ENCODE peak calls at places on chromosomes 16 and 17, in five cellular contexts. G is adrenal gland, L is right lobe of liver, V is breast epithelium, W is HCT116. S is an unnamed sample.

GRCh38 chr17:82353484-82353883 is 5.6 kb upstream of the TEX19 start:
- DNase-seq in G (no peak), L (no peak), V (no peak), W (no peak), S (no peak)

GRCh38 chr16:75494696-75495601 is at the start of gene CHST6:
- DNase-seq in G (peak), L (peak), V (no peak), W (no peak), S (peak)

GRCh38 chr17:37745801-37746426 is 1.1 kb upstream of the HNF1B start:
- DNase-seq in G (no peak), L (no peak), V (no peak), W (no peak), S (no peak)

GRCh38 chr17:676060-676745 is 38.4 kb downstream of the VPS53 start:
- DNase-seq in G (peak), L (no peak), V (peak), W (no peak), S (no peak)

GRCh38 chr17:31919802-31920525 is 16.8 kb upstream of the SUZ12 start:
- DNase-seq in G (no peak), L (no peak), V (no peak), W (no peak), S (no peak)

GRCh38 chr16:89093602-89094251 is at the start of gene ACSF3:
- DNase-seq in G (peak), L (peak), V (no peak), W (no peak), S (peak)

GRCh38 chr16:28826141-28826540 is 3.3 kb downstream of the ATXN2L start:
- DNase-seq in G (no peak), L (no peak), V (no peak), W (no peak), S (no peak)

GRCh38 chr16:89136931-89137330 is 34.6 kb upstream of the CDH15 start:
- DNase-seq in G (no peak), L (no peak), V (no peak), W (no peak), S (no peak)

GRCh38 chr17:33112763-33113162 is 121.1 kb downstream of the SPACA3 start:
- DNase-seq in G (no peak), L (no peak), V (no peak), W (peak), S (no peak)

GRCh38 chr16:53876811-53877210 is 172.9 kb downstream of the FTO start:
- DNase-seq in G (no peak), L (no peak), V (no peak), W (no peak), S (no peak)

GRCh38 chr16:4303973-4304372 is 11.9 kb upstream of the GLIS2 start:
- DNase-seq in G (no peak), L (no peak), V (no peak), W (no peak), S (no peak)

GRCh38 chr16:68234188-68235104 is 1.5 kb downstream of the ESRP2 start:
- DNase-seq in G (no peak), L (peak), V (peak), W (peak), S (no peak)

GRCh38 chr17:67375761-67376160 is 1.3 kb upstream of the PITPNC1 start:
- DNase-seq in G (peak), L (no peak), V (no peak), W (no peak), S (no peak)
- H3K4me3 ChIP-seq in G (no peak), L (no peak), V (no peak), W (no peak), S (no peak)

GRCh38 chr17:5078106-5079028 is at the start of gene ZFP3:
- DNase-seq in G (peak), L (peak), V (peak), W (no peak), S (peak)
- TF ChIP-seq POLR2A in G (peak), L (no peak), V (no peak), W (no peak), S (no peak)

DNA sequence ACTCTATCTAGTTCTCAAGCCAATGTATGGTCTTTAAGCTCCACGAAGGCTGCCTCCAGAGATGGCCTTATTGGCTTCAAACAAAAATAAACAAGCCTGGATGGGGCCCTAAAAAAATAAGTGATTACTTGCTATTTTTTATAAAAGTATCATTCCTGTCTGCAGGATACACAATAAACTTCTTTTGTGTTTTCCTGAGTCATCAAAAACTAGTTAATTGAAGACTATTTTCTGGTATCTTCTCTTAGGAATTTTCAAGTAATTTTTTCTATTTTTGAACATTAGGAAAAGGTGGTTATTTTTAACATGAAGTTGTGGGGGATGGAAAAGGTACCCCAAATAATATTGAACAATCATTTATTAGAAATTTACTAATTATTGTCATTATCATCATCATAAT is 213.1 kb upstream of the DYNLRB2 start:
- DNase-seq in G (no peak), L (no peak), V (no peak), W (no peak), S (no peak)
- H3K4me3 ChIP-seq in G (no peak), L (no peak), V (no peak), W (no peak), S (no peak)

DNA sequence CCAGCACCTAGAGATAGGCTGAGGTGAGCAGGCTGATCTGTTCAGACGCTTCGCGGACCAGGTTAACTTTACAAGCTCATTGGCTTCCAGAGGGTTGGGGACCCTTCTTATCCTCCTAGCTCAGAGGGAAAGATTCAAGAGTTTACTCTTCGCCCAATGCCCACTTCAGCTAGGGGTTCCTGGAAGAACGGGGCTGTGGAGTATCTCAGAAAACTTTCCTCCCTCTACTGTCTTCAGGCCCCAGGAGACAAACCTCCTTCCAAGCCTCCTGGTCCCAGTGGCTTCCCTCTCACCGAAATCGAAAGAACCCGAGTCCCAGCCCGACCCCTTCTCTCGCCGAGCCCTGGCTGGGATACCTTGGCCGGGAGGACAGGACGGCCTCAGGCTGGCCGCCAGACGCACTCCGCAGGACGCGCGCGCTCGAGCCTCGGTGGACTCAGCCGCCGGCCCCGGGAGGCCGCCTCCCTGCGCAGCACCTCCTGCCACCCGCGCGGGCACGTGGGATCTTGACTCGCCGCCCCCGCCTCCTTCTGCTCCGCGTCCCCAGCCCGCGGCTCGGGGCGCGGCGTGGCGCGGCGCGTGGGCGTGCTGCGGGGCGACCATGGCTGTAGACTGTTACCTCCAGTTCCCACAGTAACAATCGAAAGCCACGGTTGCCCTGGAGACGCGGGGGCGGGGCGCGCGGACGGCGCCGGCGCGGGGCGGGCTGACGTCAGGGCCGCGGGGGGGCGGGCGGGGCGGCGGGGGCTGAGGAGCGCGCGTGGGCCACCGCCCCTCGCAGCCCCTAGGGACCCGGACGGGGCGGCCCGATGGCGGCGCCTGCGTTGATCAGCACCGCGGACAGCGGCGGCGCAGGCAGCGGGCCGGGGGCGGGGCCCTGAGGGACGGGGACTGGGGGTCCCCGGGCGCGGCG is 5.3 kb upstream of the HIC1 start:
- DNase-seq in G (peak), L (peak), V (peak), W (no peak), S (peak)
- TF ChIP-seq POLR2A in G (no peak), L (no peak), V (no peak), W (no peak), S (no peak)

GRCh38 chr16:50679676-50680555 is 1.2 kb downstream of the SNX20 start:
- DNase-seq in G (no peak), L (no peak), V (no peak), W (no peak), S (no peak)
- H3K4me3 ChIP-seq in G (peak), L (no peak), V (peak), W (no peak), S (peak)

GRCh38 chr16:30356401-30357084 is 1.4 kb upstream of the CD2BP2 start:
- DNase-seq in G (peak), L (peak), V (no peak), W (no peak), S (no peak)

GRCh38 chr16:30353438-30354129 is 1.5 kb downstream of the CD2BP2 start:
- DNase-seq in G (no peak), L (peak), V (no peak), W (no peak), S (no peak)

GRCh38 chr16:30355954-30356308 is 823 bp upstream of the CD2BP2 start:
- DNase-seq in G (no peak), L (peak), V (no peak), W (no peak), S (no peak)

GRCh38 chr16:30354423-30355143 is 525 bp downstream of the CD2BP2 start:
- DNase-seq in G (no peak), L (peak), V (no peak), W (no peak), S (peak)

DNA sequence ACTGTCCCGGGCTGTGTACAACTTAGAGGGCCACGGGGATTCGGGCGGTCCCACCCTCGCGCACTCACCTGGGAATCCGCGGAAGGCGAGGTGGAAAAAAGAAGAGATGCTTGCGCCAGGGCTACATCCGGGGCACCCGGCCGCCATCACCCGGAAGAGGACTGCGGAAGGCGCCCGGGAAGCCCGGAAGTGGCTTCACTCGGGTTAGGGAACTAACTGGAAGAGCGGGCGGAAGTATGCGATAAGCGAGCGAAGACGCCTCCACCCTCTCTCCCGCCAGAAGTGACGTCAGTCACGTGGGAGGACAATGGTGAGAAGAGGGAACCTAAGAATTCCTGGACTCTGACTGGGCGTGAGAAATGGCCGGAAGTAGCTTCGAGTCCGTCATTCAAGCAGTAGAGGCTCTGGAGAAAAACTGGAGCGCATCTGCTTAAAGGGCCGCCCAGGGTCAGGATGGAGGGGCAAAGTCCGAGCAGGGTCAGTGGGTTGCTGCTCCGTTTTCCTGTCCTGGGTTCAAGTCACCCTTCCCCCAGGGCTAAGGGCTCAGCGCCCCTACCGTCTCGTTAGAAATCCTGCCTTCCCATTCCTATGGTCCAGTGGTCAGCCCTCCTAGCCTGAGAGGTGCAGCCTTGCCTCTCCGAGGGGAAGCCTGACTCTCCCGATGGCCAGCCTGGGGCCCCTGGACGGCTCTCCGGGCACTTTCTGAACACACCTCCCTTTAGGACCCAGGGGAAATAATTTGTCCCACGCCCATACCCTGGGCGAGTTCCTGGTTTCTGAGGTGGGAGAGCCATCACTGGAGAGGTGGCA is at the start of gene CD2BP2:
- DNase-seq in G (peak), L (peak), V (peak), W (peak), S (peak)
- TF ChIP-seq POLR2A in G (no peak), L (peak), V (no peak), W (peak), S (peak)

DNA sequence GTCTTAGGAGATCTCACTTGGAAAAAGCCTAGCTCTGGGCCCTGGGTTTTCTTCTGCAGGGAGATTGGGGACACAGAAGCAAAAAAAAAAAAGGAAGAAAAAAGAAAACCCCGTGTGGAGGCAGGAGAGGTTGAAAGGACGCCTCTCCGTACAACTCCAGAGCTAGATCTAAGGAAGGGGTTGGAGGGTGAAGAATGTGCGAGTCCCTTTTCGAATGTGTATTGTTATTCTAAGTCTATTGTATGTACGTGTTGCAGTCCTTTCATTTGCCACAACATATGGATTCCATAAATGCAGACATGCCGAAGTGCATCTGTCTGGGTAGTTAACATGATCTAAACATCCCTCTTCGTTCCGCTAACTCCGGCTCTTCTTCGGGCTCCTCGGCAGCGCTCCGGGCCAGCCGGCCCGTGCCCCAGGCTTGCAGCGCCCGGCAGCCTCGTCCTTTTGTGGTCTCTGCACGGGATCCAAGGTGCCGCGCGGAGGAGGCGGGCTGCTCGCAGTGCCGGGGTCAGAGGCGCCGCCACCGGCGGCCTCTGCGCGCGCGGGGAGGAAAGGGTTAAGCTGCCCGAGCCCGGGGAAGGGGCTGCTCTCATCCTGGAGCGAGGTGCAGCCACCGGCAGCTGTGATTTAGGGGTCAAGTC is 14.8 kb upstream of the ZFHX3 start:
- DNase-seq in G (no peak), L (no peak), V (no peak), W (no peak), S (no peak)
- H3K4me3 ChIP-seq in G (no peak), L (no peak), V (peak), W (no peak), S (no peak)

DNA sequence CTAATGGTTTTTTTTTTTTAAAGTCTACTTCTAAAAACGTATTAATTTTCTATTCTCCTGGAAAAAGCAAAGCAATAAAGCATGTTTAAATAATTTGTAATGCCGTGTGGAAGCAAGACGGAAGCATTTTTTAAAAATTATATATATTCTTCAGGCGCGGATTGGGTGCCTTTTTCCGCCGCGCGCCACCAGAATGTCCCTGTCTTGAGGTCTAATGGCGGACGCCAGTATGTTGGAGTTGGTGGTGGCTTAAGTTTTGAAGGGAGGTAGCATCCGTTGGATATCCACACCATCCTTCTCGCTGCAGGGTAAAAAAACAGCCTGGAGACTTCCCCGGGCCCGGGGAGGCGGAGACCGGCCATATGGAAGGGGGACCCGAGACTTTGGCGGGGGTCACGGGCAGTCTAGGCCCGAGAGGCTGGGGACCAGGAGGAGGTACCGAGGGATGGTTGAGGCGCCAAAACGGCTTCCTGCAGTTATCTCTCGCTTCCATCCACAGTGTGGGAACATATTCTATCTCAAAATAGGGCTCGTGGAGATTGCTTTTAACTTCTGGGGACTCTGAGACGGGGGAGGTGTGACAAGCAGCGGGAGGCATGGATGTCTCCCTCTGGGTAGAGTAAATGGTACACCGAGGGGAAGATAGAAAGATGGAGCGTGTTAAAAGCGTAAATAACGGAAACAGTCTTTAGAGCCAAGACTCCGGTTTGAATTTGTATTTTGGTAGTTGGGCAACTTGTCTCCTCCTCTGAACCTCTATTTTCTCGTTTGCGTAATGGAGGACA is at the start of gene SF3B3:
- DNase-seq in G (peak), L (peak), V (peak), W (no peak), S (peak)
- TF ChIP-seq POLR2A in G (peak), L (peak), V (peak), W (peak), S (peak)

DNA sequence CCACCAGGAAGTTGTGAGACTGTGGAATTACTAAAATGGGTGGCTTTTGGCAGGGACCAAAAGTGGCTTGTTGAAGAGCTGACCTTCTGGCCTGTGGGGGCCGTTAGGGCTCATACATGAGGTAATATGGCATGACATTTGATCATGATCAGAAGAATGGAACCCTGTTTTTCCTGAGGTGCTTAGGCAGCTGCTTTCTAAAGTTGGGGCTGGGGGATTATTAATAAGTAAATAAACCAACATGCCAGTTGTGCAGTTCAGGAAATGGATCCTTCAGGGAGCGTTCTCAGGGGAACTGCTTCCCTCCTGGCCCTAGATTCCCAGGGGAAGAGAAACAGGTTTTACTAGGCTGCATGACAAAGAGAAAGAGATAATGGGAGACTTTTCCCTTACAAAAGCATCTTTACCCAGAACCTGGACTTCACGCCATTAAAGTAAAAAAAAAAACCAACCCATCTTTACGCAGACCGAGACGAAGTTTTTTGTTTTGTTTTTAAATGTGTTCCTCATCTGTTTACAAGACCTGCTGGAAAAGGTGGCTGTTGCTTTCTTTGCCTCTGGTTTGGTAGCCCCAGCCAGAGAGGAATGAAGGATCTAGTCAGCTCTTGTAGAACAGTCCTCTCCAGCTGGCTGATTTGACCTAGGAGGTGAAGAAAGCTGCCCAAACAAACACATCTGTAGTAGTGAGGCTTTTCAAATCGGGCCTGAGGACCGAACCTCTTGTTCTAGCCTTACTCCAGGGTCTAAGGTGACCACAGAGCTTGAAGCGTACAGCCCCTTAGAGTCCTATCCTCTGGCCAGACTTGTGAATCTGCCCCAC is 22.7 kb downstream of the YPEL2 start:
- DNase-seq in G (no peak), L (no peak), V (no peak), W (no peak), S (no peak)
- H3K4me3 ChIP-seq in G (no peak), L (no peak), V (no peak), W (no peak), S (no peak)

GRCh38 chr17:75012320-75013076 is at the start of gene MRPL58:
- DNase-seq in G (peak), L (peak), V (peak), W (peak), S (peak)
- TF ChIP-seq POLR2A in G (peak), L (peak), V (no peak), W (peak), S (peak)

S was measured in NB4.